ENCODE peak calls at places on chromosomes 13 and 19, in six cellular contexts. H is H1, N is left ventricle myocardium inferior, M is MM.1S, Q is fibroblast of lung, X is neural progenitor cell. Z is an unnamed sample.

GRCh38 chr13:22499919-22500318 is 680.9 kb upstream of the SGCG start:
- DNase-seq in H (no peak), N (no peak), M (no peak), Q (no peak), X (no peak), Z (no peak)

GRCh38 chr19:16737909-16738308 is 18.3 kb downstream of the NWD1 start:
- DNase-seq in H (no peak), N (no peak), M (no peak), Q (no peak), X (no peak), Z (no peak)

GRCh38 chr13:33884506-33885221 is 66.7 kb downstream of the RFC3 start:
- DNase-seq in H (no peak), N (no peak), M (no peak), Q (no peak), X (no peak), Z (peak; percentile 50)

GRCh38 chr13:41463823-41464602 is 6.7 kb downstream of the RGCC start:
- DNase-seq in H (no peak), N (no peak), M (no peak), Q (no peak), X (no peak), Z (no peak)

GRCh38 chr19:57269515-57270250 is 10.6 kb upstream of the ZNF460 start:
- DNase-seq in H (no peak), N (no peak), M (no peak), Q (peak; percentile 96), X (no peak), Z (no peak)

GRCh38 chr19:1076046-1076386 is 9.0 kb downstream of the ARHGAP45 start:
- DNase-seq in H (no peak), N (no peak), M (no peak), Q (no peak), X (no peak), Z (no peak)

GRCh38 chr19:28521169-28521568 is 691.8 kb downstream of the UQCRFS1 start:
- DNase-seq in H (no peak), N (no peak), M (no peak), Q (no peak), X (no peak), Z (no peak)

GRCh38 chr19:38089440-38089839 is 134.6 kb downstream of the DPF1 start:
- DNase-seq in H (no peak), N (no peak), M (no peak), Q (no peak), X (no peak), Z (no peak)

GRCh38 chr13:81927347-81927746 is 1586.4 kb upstream of the SPRY2 start:
- DNase-seq in H (no peak), N (no peak), M (no peak), Q (no peak), X (peak; percentile 6), Z (peak; percentile 13)

GRCh38 chr13:98525452-98525851 is 51.5 kb downstream of the STK24 start:
- DNase-seq in H (no peak), N (no peak), M (no peak), Q (no peak), X (no peak), Z (no peak)

GRCh38 chr13:66659291-66660012 is 570.7 kb downstream of the PCDH9 start:
- DNase-seq in H (no peak), N (no peak), M (no peak), Q (peak; percentile 43), X (no peak), Z (no peak)

GRCh38 chr13:63690672-63691071 is 2275.0 kb upstream of the PCDH20 start:
- DNase-seq in H (no peak), N (no peak), M (no peak), Q (no peak), X (no peak), Z (peak; percentile 49)

GRCh38 chr13:53004605-53005004 is 24.0 kb upstream of the OLFM4 start:
- DNase-seq in H (no peak), N (no peak), M (no peak), Q (no peak), X (peak; percentile 16), Z (no peak)

GRCh38 chr19:45577111-45577905 is 7.3 kb downstream of the OPA3 start:
- DNase-seq in H (no peak), N (peak; percentile 49), M (no peak), Q (peak; percentile 96), X (no peak), Z (no peak)

GRCh38 chr13:53200498-53201453 is 172.2 kb downstream of the OLFM4 start:
- DNase-seq in H (peak; percentile 92), N (peak; percentile 23), M (no peak), Q (peak; percentile 9), X (peak; percentile 96), Z (peak; percentile 8)

GRCh38 chr13:42218576-42218975 is 53.4 kb upstream of the AKAP11 start:
- DNase-seq in H (no peak), N (no peak), M (no peak), Q (no peak), X (no peak), Z (no peak)

GRCh38 chr19:2302319-2303208 is 5.4 kb downstream of the LINGO3 start:
- DNase-seq in H (peak; percentile 79), N (peak; percentile 56), M (no peak), Q (peak; percentile 46), X (peak; percentile 82), Z (peak; percentile 12)

GRCh38 chr13:36666482-36667264 is 7.1 kb upstream of the SERTM1 start:
- DNase-seq in H (no peak), N (no peak), M (no peak), Q (no peak), X (no peak), Z (no peak)

GRCh38 chr13:111280666-111281577 is 39.5 kb upstream of the TEX29 start:
- DNase-seq in H (no peak), N (no peak), M (no peak), Q (peak; percentile 77), X (no peak), Z (no peak)

GRCh38 chr19:51651216-51651846 is 4.7 kb upstream of the SIGLEC14 start:
- DNase-seq in H (no peak), N (peak; percentile 16), M (no peak), Q (no peak), X (no peak), Z (no peak)

GRCh38 chr13:99074693-99075092 is 96.8 kb upstream of the DOCK9 start:
- DNase-seq in H (no peak), N (no peak), M (no peak), Q (no peak), X (no peak), Z (no peak)

GRCh38 chr13:99220199-99220931 is 19.7 kb downstream of the UBAC2 start:
- DNase-seq in H (no peak), N (no peak), M (no peak), Q (no peak), X (no peak), Z (no peak)

GRCh38 chr13:42525035-42525504 is 48.9 kb upstream of the TNFSF11 start:
- DNase-seq in H (no peak), N (no peak), M (no peak), Q (peak; percentile 39), X (no peak), Z (no peak)

DNA sequence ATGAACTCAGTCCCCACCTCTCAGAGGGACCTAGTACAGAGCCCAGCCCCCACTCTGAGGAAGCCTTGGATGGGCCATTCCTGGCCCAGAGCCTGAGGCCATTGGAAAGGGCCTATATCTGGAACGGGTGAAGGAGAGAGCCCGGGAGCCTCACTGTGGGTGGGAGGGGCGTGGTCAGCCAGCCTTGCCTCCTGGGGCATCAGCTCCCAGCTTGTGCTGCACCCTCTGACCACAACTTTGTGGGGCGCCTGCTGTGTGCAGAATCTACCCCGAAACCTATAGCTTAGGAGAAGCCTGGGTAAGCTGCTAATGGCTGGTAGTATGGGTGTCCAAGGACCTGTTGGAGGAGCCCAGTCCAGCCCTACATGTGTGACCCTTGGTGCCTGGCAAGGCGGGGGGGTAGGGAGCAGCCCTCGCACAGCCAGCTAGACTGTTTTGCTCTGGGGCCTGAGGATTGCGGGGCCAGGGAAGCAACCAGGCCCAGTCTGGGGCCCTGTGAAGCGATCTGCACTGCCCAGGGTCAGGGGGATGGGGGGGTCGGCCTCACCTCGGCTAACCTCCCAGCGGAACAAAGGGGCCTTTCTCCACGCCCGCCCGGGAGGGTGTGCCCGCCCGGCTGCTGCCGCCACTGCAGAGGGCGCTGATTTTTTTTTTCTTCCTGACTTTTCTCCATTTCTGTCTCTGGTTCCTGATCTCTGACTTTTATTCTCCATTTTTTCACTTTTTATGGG is 42.3 kb downstream of the LYL1 start:
- DNase-seq in H (peak; percentile 56), N (peak; percentile 64), M (peak; percentile 14), Q (peak; percentile 43), X (peak; percentile 63), Z (no peak)
- H3K4me1 ChIP-seq in H (peaks cover 4% of the 10 kb centered on the region), N (peaks cover 100% of the 10 kb centered on the region), M (no peaks in the 10 kb centered on the region), Q (peaks cover 55% of the 10 kb centered on the region), X (peaks cover 48% of the 10 kb centered on the region), Z (peaks cover 36% of the 10 kb centered on the region)

DNA sequence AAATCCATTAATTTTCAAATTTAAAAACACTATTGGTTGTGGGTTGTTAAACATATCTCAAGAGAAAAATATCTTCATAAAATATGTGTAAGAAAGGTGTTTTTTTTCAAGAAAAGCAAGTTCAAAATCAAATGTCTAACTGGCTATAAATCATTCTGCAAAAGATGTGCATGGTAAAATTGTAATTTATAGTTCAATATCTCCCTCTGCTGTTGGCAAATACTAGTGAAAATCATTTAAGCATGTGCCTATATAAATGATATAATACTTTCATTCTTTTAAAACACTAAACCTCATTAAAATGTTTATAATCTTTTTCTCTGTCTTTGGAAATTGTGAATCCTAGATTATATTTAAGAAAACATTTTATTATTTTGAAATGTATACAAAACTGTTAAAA is 17.2 kb upstream of the SLITRK6 start:
- DNase-seq in H (no peak), N (no peak), M (no peak), Q (no peak), X (no peak), Z (no peak)
- TF ChIP-seq CTCF in H (no peak), N (no peak), M (no peak), Q (peak; percentile 27), X (peak; percentile 16), Z (peak; percentile 23)

DNA sequence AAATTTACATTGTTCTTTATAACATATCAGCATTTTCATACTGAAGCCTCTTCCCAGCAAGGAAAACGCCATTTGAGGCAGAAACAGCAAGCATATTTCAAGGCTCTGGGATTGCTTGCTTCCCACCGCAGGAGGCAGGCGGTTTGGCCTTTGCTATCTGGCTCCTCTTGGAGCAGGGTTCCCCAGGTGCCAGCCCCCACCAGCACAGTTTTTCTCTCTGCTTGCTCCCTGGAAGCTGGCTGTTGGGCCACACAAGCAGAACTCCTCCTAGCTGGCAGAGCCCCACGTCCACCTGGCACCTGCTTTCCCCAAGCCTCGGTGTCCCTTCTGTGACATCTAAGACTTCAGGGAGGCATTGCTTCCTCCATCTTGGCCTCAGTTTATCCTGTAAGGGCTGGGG is 16.7 kb downstream of the GATAD2A start:
- DNase-seq in H (no peak), N (no peak), M (no peak), Q (no peak), X (no peak), Z (no peak)
- H3K4me1 ChIP-seq in H (no peaks in the 10 kb centered on the region), N (peaks cover 72% of the 10 kb centered on the region), M (no peaks in the 10 kb centered on the region), Q (no peaks in the 10 kb centered on the region), X (peaks cover 23% of the 10 kb centered on the region), Z (no peaks in the 10 kb centered on the region)

GRCh38 chr13:109095126-109095525 is 465.7 kb downstream of the MYO16 start:
- DNase-seq in H (no peak), N (no peak), M (no peak), Q (no peak), X (no peak), Z (no peak)

GRCh38 chr13:109100705-109101104 is 471.3 kb downstream of the MYO16 start:
- DNase-seq in H (no peak), N (no peak), M (no peak), Q (peak; percentile 43), X (no peak), Z (no peak)

GRCh38 chr13:109093988-109094387 is 464.6 kb downstream of the MYO16 start:
- DNase-seq in H (no peak), N (no peak), M (no peak), Q (no peak), X (no peak), Z (no peak)

GRCh38 chr13:109101550-109102144 is 472.2 kb downstream of the MYO16 start:
- DNase-seq in H (no peak), N (no peak), M (no peak), Q (peak; percentile 7), X (no peak), Z (no peak)

GRCh38 chr13:109096101-109096500 is 466.7 kb downstream of the MYO16 start:
- DNase-seq in H (no peak), N (no peak), M (no peak), Q (no peak), X (no peak), Z (no peak)
- TF ChIP-seq CTCF in H (no peak), N (no peak), M (no peak), Q (no peak), X (no peak), Z (no peak)